ENCODE peak calls at places on chromosomes 5 and 9, in seven cellular contexts. C is colonic mucosa, H is psoas muscle, S is cardiac muscle cell, V is transverse colon, B is kidney, O is ascending aorta. W is an unnamed sample.

GRCh38 chr9:104970588-104970987 is 42.6 kb upstream of the ABCA1 start:
- DNase-seq in B (no peak), C (no peak), O (no peak), V (no peak), H (no peak), S (no peak), W (no peak)

GRCh38 chr5:10329421-10329807 is 21.7 kb upstream of the CMBL start:
- DNase-seq in C (peak), H (no peak), O (no peak), B (no peak), V (no peak), S (no peak), W (no peak)

GRCh38 chr5:171975262-171975876 is 31.1 kb downstream of the FBXW11 start:
- DNase-seq in O (no peak), S (no peak), V (no peak), C (no peak), H (no peak), B (no peak), W (no peak)

GRCh38 chr5:122756263-122756911 is 18.5 kb upstream of the SNX2 start:
- DNase-seq in B (no peak), H (no peak), O (no peak), S (no peak), V (no peak), C (no peak), W (no peak)

GRCh38 chr9:115132648-115133047 is 14.7 kb upstream of the TNC start:
- DNase-seq in S (no peak), O (no peak), H (no peak), C (no peak), B (peak), V (no peak), W (no peak)

GRCh38 chr9:108443741-108444140 is 412.0 kb downstream of the ACTL7B start:
- DNase-seq in B (no peak), O (no peak), C (no peak), S (no peak), H (no peak), V (no peak), W (no peak)

GRCh38 chr5:15510816-15511215 is 10.8 kb downstream of the FBXL7 start:
- DNase-seq in V (no peak), H (no peak), B (no peak), C (no peak), O (peak), S (no peak), W (no peak)

GRCh38 chr5:10595678-10596309 is 31.9 kb downstream of the ANKRD33B start:
- DNase-seq in C (peak), V (no peak), S (no peak), H (no peak), B (no peak), O (no peak), W (no peak)

GRCh38 chr5:157626831-157627230 is 25.4 kb downstream of the SOX30 start:
- DNase-seq in V (no peak), B (no peak), H (no peak), C (no peak), S (no peak), O (no peak), W (no peak)

GRCh38 chr5:149434162-149435014 is 55.3 kb upstream of the IL17B start:
- DNase-seq in C (peak), O (peak), S (peak), H (no peak), V (peak), B (no peak), W (peak)
- TF ChIP-seq CTCF in C (peak), O (peak), S (peak), H (peak), V (peak), B (peak), W (peak)

GRCh38 chr9:110975278-110975677 is 63.0 kb downstream of the LPAR1 start:
- DNase-seq in O (no peak), H (no peak), V (no peak), B (no peak), C (no peak), S (no peak), W (no peak)

GRCh38 chr9:110967196-110967595 is 71.1 kb downstream of the LPAR1 start:
- DNase-seq in C (no peak), S (no peak), O (no peak), H (no peak), V (no peak), B (no peak), W (no peak)

GRCh38 chr9:110971705-110972104 is 66.6 kb downstream of the LPAR1 start:
- DNase-seq in C (no peak), O (no peak), B (no peak), H (no peak), V (no peak), S (no peak), W (no peak)

GRCh38 chr9:110969971-110970381 is 68.3 kb downstream of the LPAR1 start:
- DNase-seq in H (no peak), S (no peak), B (no peak), C (no peak), O (no peak), V (no peak), W (peak)

DNA sequence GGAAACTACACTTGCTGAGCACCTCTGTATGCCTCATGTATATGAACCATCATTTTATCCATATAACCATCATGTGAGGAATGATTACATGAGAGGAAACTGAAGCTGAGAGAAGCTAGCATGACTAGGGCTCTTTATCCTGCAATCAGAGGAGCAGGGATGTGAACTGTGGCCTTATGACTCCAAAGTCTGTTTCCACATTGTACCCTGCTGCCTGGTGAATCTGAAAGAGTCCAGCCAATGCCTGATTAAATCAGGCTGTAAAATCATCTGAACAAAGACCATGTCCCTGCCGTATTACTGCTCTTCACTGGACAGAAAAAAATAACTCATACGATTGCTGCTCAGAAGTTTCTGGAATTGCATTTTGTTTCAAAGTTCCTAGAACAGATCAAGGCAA is 67.0 kb downstream of the LPAR1 start:
- DNase-seq in S (no peak), H (no peak), V (no peak), O (no peak), B (no peak), C (no peak), W (peak)
- H3K27ac ChIP-seq in S (no peak), H (no peak), V (no peak), O (no peak), B (no peak), C (no peak), W (no peak)

DNA sequence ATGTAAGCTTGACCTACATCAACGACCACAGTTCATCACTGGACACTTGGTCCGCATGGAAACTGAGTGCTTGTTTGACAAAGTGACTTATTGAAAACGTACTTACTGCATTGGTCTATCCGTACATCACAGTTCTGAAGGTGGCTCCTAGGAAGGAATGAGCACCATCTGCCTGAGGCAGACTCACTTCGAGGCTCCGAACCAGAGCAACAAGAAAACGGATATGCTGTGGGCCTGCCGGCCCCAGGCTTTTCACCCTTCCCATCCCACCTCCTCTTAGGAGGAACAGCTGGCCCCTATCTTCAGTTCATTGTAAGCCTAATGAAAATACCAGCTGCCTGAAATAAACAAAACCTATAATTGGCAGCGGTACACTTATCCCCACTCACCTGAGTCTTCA is 67.2 kb upstream of the TSLP start:
- DNase-seq in S (no peak), B (no peak), H (no peak), O (no peak), V (no peak), C (no peak), W (no peak)
- TF ChIP-seq CTCF in S (no peak), B (no peak), H (no peak), O (no peak), V (no peak), C (no peak), W (no peak)

DNA sequence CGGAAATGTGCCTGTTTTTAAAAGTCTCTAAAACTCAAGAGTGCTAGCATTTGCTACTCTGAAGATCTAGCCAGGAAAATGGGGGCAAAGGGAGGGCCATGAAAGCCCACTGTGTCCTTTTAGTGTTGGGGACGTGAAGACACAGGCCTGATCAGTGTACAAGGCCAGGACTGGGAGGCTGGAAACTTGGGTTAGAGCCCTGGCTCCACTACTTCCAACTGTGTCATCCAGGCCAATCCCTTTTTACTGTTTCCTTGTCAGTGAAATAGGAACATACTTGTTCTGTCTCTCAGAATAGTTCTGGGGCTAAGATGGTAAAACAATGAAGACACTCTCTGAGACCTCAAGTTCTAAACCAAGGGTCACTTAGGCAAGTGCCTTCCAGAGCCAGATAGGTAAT is 30.1 kb upstream of the B4GALT1 start:
- DNase-seq in S (no peak), V (no peak), C (no peak), O (peak), H (no peak), B (no peak), W (no peak)
- H3K27ac ChIP-seq in S (no peak), V (peak), C (no peak), O (peak), H (peak), B (no peak), W (no peak)

GRCh38 chr9:79273311-79273710 is 298.5 kb upstream of the TLE4 start:
- DNase-seq in H (no peak), B (no peak), O (no peak), V (no peak), S (no peak), C (no peak), W (no peak)
- TF ChIP-seq CTCF in H (no peak), B (no peak), O (no peak), V (no peak), S (no peak), C (no peak), W (no peak)

GRCh38 chr5:74576941-74577456 is 63.5 kb downstream of the ENC1 start:
- DNase-seq in H (no peak), B (no peak), V (no peak), C (peak), S (no peak), O (no peak), W (no peak)
- H3K27ac ChIP-seq in H (peak), B (no peak), V (peak), C (peak), S (no peak), O (no peak), W (peak)